ENCODE peak calls at places on chromosomes 7 and 10, in four cellular contexts. One of them, this sample, is unnamed.
A peak's percentile ranks its signal among the peaks of the same experiment; 100 is the strongest.

GRCh38 chr10:14146501-14146900 is 184.2 kb downstream of the FRMD4A start:
- DNase-seq in body of pancreas: no peak
- DNase-seq in psoas muscle: no peak
- DNase-seq in Peyer's patch: no peak
- DNase-seq in this sample: no peak

GRCh38 chr7:70579397-70580097 is 552.4 kb upstream of the GALNT17 start:
- DNase-seq in body of pancreas: no peak
- DNase-seq in psoas muscle: no peak
- DNase-seq in Peyer's patch: no peak
- DNase-seq in this sample: no peak

GRCh38 chr10:86523348-86523747 is 1.8 kb upstream of the WAPL start:
- DNase-seq in body of pancreas: no peak
- DNase-seq in psoas muscle: no peak
- DNase-seq in Peyer's patch: no peak
- DNase-seq in this sample: no peak

GRCh38 chr7:17121671-17122070 is 176.8 kb upstream of the AHR start:
- DNase-seq in body of pancreas: no peak
- DNase-seq in psoas muscle: no peak
- DNase-seq in Peyer's patch: no peak
- DNase-seq in this sample: no peak

GRCh38 chr10:34886906-34887615 is 72.0 kb upstream of the PARD3 start:
- DNase-seq in body of pancreas: no peak
- DNase-seq in psoas muscle: no peak
- DNase-seq in Peyer's patch: no peak
- DNase-seq in this sample: no peak

GRCh38 chr10:10797467-10797866 is 220.2 kb upstream of the CELF2 start:
- DNase-seq in body of pancreas: no peak
- DNase-seq in psoas muscle: no peak
- DNase-seq in Peyer's patch: no peak
- DNase-seq in this sample: no peak

GRCh38 chr7:47730135-47730534 is 148.2 kb upstream of the TNS3 start:
- DNase-seq in body of pancreas: no peak
- DNase-seq in psoas muscle: no peak
- DNase-seq in Peyer's patch: no peak
- DNase-seq in this sample: no peak

GRCh38 chr7:79182283-79182682 is 271.2 kb downstream of the MAGI2 start:
- DNase-seq in body of pancreas: no peak
- DNase-seq in psoas muscle: no peak
- DNase-seq in Peyer's patch: no peak
- DNase-seq in this sample: no peak

GRCh38 chr7:33981221-33981620 is 75.9 kb downstream of the BMPER start:
- DNase-seq in body of pancreas: no peak
- DNase-seq in psoas muscle: no peak
- DNase-seq in Peyer's patch: no peak
- DNase-seq in this sample: no peak

GRCh38 chr10:124701881-124702656 is 42.1 kb downstream of the FAM53B start:
- DNase-seq in body of pancreas: no peak
- DNase-seq in psoas muscle: peak; percentile 77
- DNase-seq in Peyer's patch: no peak
- DNase-seq in this sample: peak; percentile 20

GRCh38 chr10:105611244-105611798 is 970.2 kb downstream of the SORCS3 start:
- DNase-seq in body of pancreas: peak; percentile 18
- DNase-seq in psoas muscle: no peak
- DNase-seq in Peyer's patch: no peak
- DNase-seq in this sample: no peak

GRCh38 chr7:81484266-81484665 is 285.6 kb downstream of the HGF start:
- DNase-seq in body of pancreas: peak; percentile 23
- DNase-seq in psoas muscle: peak; percentile 56
- DNase-seq in Peyer's patch: no peak
- DNase-seq in this sample: peak; percentile 10

GRCh38 chr10:104325436-104326430 is 12.5 kb downstream of the ITPRIP start:
- DNase-seq in body of pancreas: no peak
- DNase-seq in psoas muscle: peak; percentile 71
- DNase-seq in Peyer's patch: peak; percentile 51
- DNase-seq in this sample: no peak